ENCODE peak calls at places on chromosomes 1 and 21, in five cellular contexts. I is HCT116, C is colonic mucosa, R is suprapubic skin, E is activated B cell treated with CpG ODN at 0.5 μM for 24 hours. O is an unnamed sample.

GRCh38 chr1:27785763-27786162 is 12.7 kb downstream of the STX12 start:
- DNase-seq in E (no peak), R (no peak), I (no peak), C (peak), O (no peak)

GRCh38 chr1:155884028-155884950 is 24.9 kb downstream of the SYT11 start:
- DNase-seq in C (peak), E (no peak), R (no peak), I (no peak), O (no peak)

GRCh38 chr1:178632619-178633018 is 92.4 kb upstream of the RALGPS2 start:
- DNase-seq in C (no peak), E (no peak), I (no peak), R (no peak), O (no peak)

GRCh38 chr1:227654858-227655752 is 80.0 kb downstream of the JMJD4 start:
- DNase-seq in R (no peak), I (no peak), E (no peak), C (no peak), O (no peak)

GRCh38 chr1:58904299-58905125 is 120.7 kb upstream of the JUN start:
- DNase-seq in I (no peak), C (peak), R (no peak), E (no peak), O (no peak)

GRCh38 chr1:214552174-214552608 is 789 bp upstream of the PTPN14 start:
- DNase-seq in I (peak), E (no peak), C (peak), R (no peak), O (no peak)

GRCh38 chr1:204077979-204078696 is 5.2 kb downstream of the SOX13 start:
- DNase-seq in I (no peak), R (no peak), E (no peak), C (no peak), O (no peak)

GRCh38 chr1:39406533-39407478 is 84.6 kb upstream of the BMP8A start:
- DNase-seq in I (no peak), R (no peak), E (no peak), C (no peak), O (no peak)

GRCh38 chr1:196361112-196361714 is 247.0 kb downstream of the KCNT2 start:
- DNase-seq in C (no peak), E (no peak), I (peak), R (no peak), O (no peak)

GRCh38 chr1:202688401-202688800 is 21.9 kb downstream of the SYT2 start:
- DNase-seq in C (no peak), I (no peak), R (no peak), E (no peak), O (no peak)

GRCh38 chr1:94988356-94988755 is 61.4 kb upstream of the CNN3 start:
- DNase-seq in E (no peak), I (no peak), R (no peak), C (no peak), O (no peak)

GRCh38 chr1:238648756-238649155 is 737.6 kb upstream of the CHRM3 start:
- DNase-seq in I (no peak), E (no peak), C (no peak), R (no peak), O (no peak)

GRCh38 chr1:37107153-37107552 is 72.8 kb upstream of the GRIK3 start:
- DNase-seq in R (no peak), C (no peak), I (no peak), E (no peak), O (no peak)

GRCh38 chr1:59880735-59881134 is 45.8 kb downstream of the CYP2J2 start:
- DNase-seq in C (no peak), E (no peak), R (no peak), I (no peak), O (no peak)

GRCh38 chr1:9671377-9672140 is 20.0 kb downstream of the PIK3CD start:
- DNase-seq in C (no peak), I (peak), R (no peak), E (no peak), O (no peak)

GRCh38 chr21:36254106-36254941 is 65.7 kb upstream of the MORC3 start:
- DNase-seq in E (no peak), I (no peak), R (no peak), C (peak), O (no peak)

GRCh38 chr1:100718581-100718980 is 961 bp upstream of the VCAM1 start:
- DNase-seq in R (no peak), I (no peak), E (no peak), C (no peak), O (no peak)

GRCh38 chr1:240562111-240562590 is 49.8 kb downstream of the GREM2 start:
- DNase-seq in I (no peak), E (no peak), C (no peak), R (no peak), O (no peak)

GRCh38 chr1:228668553-228669400 is 66.5 kb upstream of the RHOU start:
- DNase-seq in I (no peak), R (no peak), E (no peak), C (no peak), O (no peak)

GRCh38 chr1:96843196-96843595 is 121.6 kb downstream of the PTBP2 start:
- DNase-seq in I (no peak), C (no peak), E (no peak), R (no peak), O (no peak)

GRCh38 chr1:1232224-1232800 is at the start of gene B3GALT6:
- DNase-seq in R (no peak), E (no peak), C (no peak), I (no peak), O (no peak)

GRCh38 chr1:116694524-116694923 is 27.0 kb upstream of the IGSF3 start:
- DNase-seq in I (no peak), E (no peak), C (no peak), R (no peak), O (no peak)

GRCh38 chr1:181221078-181221477 is 132.6 kb downstream of the IER5 start:
- DNase-seq in C (no peak), I (no peak), E (no peak), R (no peak), O (no peak)

GRCh38 chr1:35860680-35861079 is 22.3 kb upstream of the AGO1 start:
- DNase-seq in E (no peak), R (no peak), C (no peak), I (no peak), O (no peak)

GRCh38 chr1:1179339-1179982 is 5.8 kb downstream of the TTLL10 start:
- DNase-seq in E (peak), I (no peak), C (no peak), R (no peak), O (no peak)

GRCh38 chr21:32687946-32688345 is 39.9 kb downstream of the SYNJ1 start:
- DNase-seq in E (no peak), R (no peak), C (no peak), I (no peak), O (no peak)

GRCh38 chr1:5975133-5975880 is 16.9 kb downstream of the NPHP4 start:
- DNase-seq in R (no peak), E (no peak), C (no peak), I (no peak), O (peak)

GRCh38 chr1:8603220-8603616 is 214.2 kb downstream of the RERE start:
- DNase-seq in I (no peak), C (no peak), E (no peak), R (no peak), O (no peak)

GRCh38 chr1:27668121-27668807 is 3.7 kb downstream of the IFI6 start:
- DNase-seq in C (no peak), I (no peak), R (peak), E (no peak), O (no peak)

GRCh38 chr1:60989745-60990718 is 92.3 kb upstream of the NFIA start:
- DNase-seq in I (no peak), E (no peak), R (no peak), C (no peak), O (no peak)

GRCh38 chr1:179129702-179130473 is 48.0 kb downstream of the TOR3A start:
- DNase-seq in R (no peak), I (no peak), E (no peak), C (no peak), O (peak)

GRCh38 chr1:100423832-100424337 is 71.6 kb downstream of the CDC14A start:
- DNase-seq in E (no peak), C (no peak), I (no peak), R (no peak), O (peak)

DNA sequence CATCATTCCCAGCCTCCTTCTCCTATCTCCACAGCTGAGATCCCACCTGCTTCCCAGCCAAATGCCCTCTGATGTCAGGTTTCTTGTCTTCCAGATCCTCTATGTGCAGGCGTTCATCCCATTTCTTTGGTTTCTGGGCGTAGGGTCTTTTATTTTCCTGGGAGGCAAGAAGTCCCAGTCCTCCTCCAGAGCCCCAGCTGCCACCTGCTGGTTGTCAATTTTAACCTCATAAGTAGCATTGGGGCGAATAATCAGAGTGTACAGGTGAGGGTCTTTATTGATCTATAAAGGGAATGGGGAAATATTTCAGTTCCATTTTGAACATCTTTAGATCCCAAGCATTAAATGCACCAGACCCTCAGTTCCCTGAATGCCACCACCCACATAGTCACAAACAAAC is 47.2 kb upstream of the EPS15 start:
- DNase-seq in E (no peak), I (no peak), R (no peak), C (no peak), O (no peak)
- TF ChIP-seq CTCF in E (no peak), I (peak), R (no peak), C (no peak), O (no peak)

GRCh38 chr1:11982010-11982392 is 1.8 kb downstream of the MFN2 start:
- DNase-seq in R (no peak), E (no peak), C (no peak), I (peak), O (no peak)
- TF ChIP-seq CTCF in R (peak), E (no peak), C (no peak), I (no peak), O (no peak)

GRCh38 chr1:153190373-153190772 is 12.9 kb upstream of the LELP1 start:
- DNase-seq in E (no peak), I (peak), R (no peak), C (no peak), O (no peak)
- TF ChIP-seq CTCF in E (no peak), I (peak), R (peak), C (no peak), O (peak)

DNA sequence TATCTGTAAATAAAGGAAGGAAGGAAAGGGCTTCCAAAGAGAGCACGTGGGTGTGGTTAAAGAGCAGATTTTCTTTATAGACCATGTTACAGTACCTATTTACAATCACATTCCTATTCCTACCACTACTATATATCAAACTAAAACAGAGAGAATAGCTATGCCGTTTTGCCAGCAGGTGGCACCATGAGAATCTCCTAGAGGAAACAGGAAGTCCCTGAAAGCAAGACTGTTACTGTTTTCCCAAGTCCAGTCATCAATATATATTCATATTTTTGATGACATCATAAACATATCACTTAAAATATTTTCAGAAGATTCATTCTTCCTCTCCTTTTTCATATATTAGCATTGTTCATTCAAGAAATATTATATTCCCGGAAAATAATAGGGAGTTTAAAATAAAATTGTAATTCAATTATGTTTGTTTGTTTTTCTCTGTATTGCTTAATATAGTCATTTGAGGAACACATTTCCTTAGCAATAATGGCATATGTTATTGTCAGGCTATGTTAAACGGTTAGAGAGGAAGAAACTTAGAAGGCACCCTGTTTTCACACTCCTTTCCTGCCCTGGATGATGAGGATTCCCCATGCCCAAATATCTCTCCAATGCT is 6.6 kb downstream of the CCDC190 start:
- DNase-seq in E (no peak), C (peak), R (no peak), I (peak), O (peak)
- TF ChIP-seq CTCF in E (no peak), C (peak), R (peak), I (peak), O (peak)